ENCODE peak calls at places on chromosomes 7 and 10, in seven cellular contexts. H, Z, V, G, M, P and S are unnamed samples.

GRCh38 chr10:131981429-131982184 is at the start of gene BNIP3:
- DNase-seq in Z (peak), P (no peak), G (peak), V (peak), H (peak), M (peak), S (peak)

GRCh38 chr10:74227697-74228424 is 76.8 kb downstream of the ADK start:
- DNase-seq in M (no peak), H (no peak), Z (peak), P (no peak), G (peak), V (peak), S (no peak)

GRCh38 chr7:75033064-75033463 is 40.5 kb downstream of the RCC1L start:
- DNase-seq in H (peak), G (no peak), V (no peak), M (no peak), Z (no peak), P (peak), S (no peak)

GRCh38 chr7:76050545-76050944 is 2.6 kb downstream of the MDH2 start:
- DNase-seq in Z (no peak), H (peak), G (no peak), P (no peak), V (no peak), M (no peak), S (no peak)

GRCh38 chr10:124943301-124944092 is 1.6 kb downstream of the ZRANB1 start:
- DNase-seq in M (no peak), H (no peak), P (no peak), Z (no peak), V (peak), G (no peak), S (no peak)

GRCh38 chr7:105622114-105622731 is 40.9 kb upstream of the EFCAB10 start:
- DNase-seq in Z (no peak), V (no peak), P (no peak), M (no peak), H (no peak), G (no peak), S (no peak)

GRCh38 chr10:58647770-58648169 is 135.1 kb downstream of the BICC1 start:
- DNase-seq in Z (no peak), H (no peak), G (no peak), P (no peak), V (peak), M (no peak), S (no peak)

GRCh38 chr10:69103784-69104183 is 15.9 kb downstream of the SRGN start:
- DNase-seq in M (no peak), P (no peak), G (no peak), H (no peak), V (no peak), Z (no peak), S (no peak)

GRCh38 chr7:98681496-98681895 is 64.4 kb downstream of the NPTX2 start:
- DNase-seq in H (no peak), V (no peak), Z (no peak), P (no peak), M (no peak), G (no peak), S (no peak)

GRCh38 chr10:75399461-75400162 is 2.0 kb downstream of the ZNF503 start:
- DNase-seq in H (peak), P (peak), Z (no peak), G (no peak), V (peak), M (peak), S (peak)

GRCh38 chr7:15755061-15755460 is 68.6 kb upstream of the MEOX2 start:
- DNase-seq in V (peak), G (no peak), H (no peak), P (no peak), M (no peak), Z (no peak), S (no peak)

GRCh38 chr10:121237718-121238117 is 360.5 kb downstream of the FGFR2 start:
- DNase-seq in H (no peak), P (no peak), G (no peak), V (no peak), Z (peak), M (no peak), S (no peak)

GRCh38 chr10:84890701-84891100 is 562.3 kb downstream of the CCSER2 start:
- DNase-seq in H (no peak), V (no peak), P (no peak), M (no peak), G (no peak), Z (no peak), S (no peak)

GRCh38 chr7:108130261-108130660 is at the start of gene LAMB4:
- DNase-seq in P (no peak), H (no peak), G (no peak), M (no peak), Z (no peak), V (no peak), S (no peak)

GRCh38 chr10:98463022-98463421 is 16.3 kb upstream of the HPS1 start:
- DNase-seq in M (no peak), P (no peak), V (no peak), G (no peak), Z (no peak), H (peak), S (no peak)

GRCh38 chr7:82527831-82528230 is 84.3 kb upstream of the CACNA2D1 start:
- DNase-seq in P (no peak), V (peak), M (no peak), Z (no peak), H (no peak), G (no peak), S (no peak)

GRCh38 chr10:78248651-78249464 is 215.2 kb downstream of the RPS24 start:
- DNase-seq in M (no peak), Z (no peak), H (no peak), P (no peak), V (peak), G (no peak), S (no peak)

GRCh38 chr7:70738080-70738479 is 393.9 kb upstream of the GALNT17 start:
- DNase-seq in H (no peak), V (peak), Z (no peak), P (peak), G (no peak), M (no peak), S (no peak)

GRCh38 chr10:9869777-9870176 is 1147.9 kb upstream of the CELF2 start:
- DNase-seq in P (no peak), M (no peak), H (peak), Z (no peak), V (no peak), G (no peak), S (no peak)

GRCh38 chr7:153886506-153887391 is 165.4 kb upstream of the DPP6 start:
- DNase-seq in M (no peak), G (no peak), Z (no peak), P (no peak), H (no peak), V (no peak), S (no peak)

GRCh38 chr7:68425377-68425776 is 1172.9 kb upstream of the AUTS2 start:
- DNase-seq in P (no peak), M (no peak), Z (no peak), V (no peak), H (no peak), G (no peak), S (no peak)

GRCh38 chr7:55250313-55250712 is 114.8 kb upstream of the LANCL2 start:
- DNase-seq in H (peak), G (no peak), V (no peak), P (peak), M (no peak), Z (no peak), S (no peak)

GRCh38 chr7:226281-226882 is 34.0 kb downstream of the FAM20C start:
- DNase-seq in P (no peak), V (peak), M (no peak), Z (no peak), H (no peak), G (no peak), S (no peak)

GRCh38 chr7:43300121-43300520 is 187.7 kb downstream of the HECW1 start:
- DNase-seq in P (no peak), M (no peak), G (no peak), V (no peak), Z (no peak), H (no peak), S (no peak)

GRCh38 chr7:157509226-157509625 is 172.4 kb downstream of the DNAJB6 start:
- DNase-seq in H (no peak), M (no peak), V (no peak), Z (no peak), P (no peak), G (no peak), S (no peak)

GRCh38 chr10:30865141-30865926 is 166.3 kb downstream of the ZNF438 start:
- DNase-seq in H (no peak), Z (no peak), G (no peak), P (no peak), M (no peak), V (peak), S (no peak)

GRCh38 chr10:44395902-44396670 is 11.2 kb upstream of the CXCL12 start:
- DNase-seq in V (no peak), Z (no peak), G (no peak), M (no peak), P (no peak), H (no peak), S (no peak)

GRCh38 chr7:154881046-154881445 is 121.9 kb downstream of the PAXIP1 start:
- DNase-seq in M (no peak), P (no peak), H (no peak), Z (no peak), V (no peak), G (no peak), S (no peak)

GRCh38 chr10:132120734-132121510 is 55.2 kb downstream of the JAKMIP3 start:
- DNase-seq in Z (no peak), M (no peak), G (no peak), V (no peak), H (no peak), P (no peak), S (no peak)

GRCh38 chr7:2862831-2863361 is 18.8 kb upstream of the GNA12 start:
- DNase-seq in M (no peak), H (no peak), Z (no peak), G (no peak), V (peak), P (no peak), S (peak)

GRCh38 chr10:102115775-102116174 is 4.4 kb downstream of the LDB1 start:
- DNase-seq in Z (peak), V (no peak), M (no peak), G (no peak), P (no peak), H (no peak), S (no peak)

GRCh38 chr7:37833107-37833817 is 15.1 kb upstream of the NME8 start:
- DNase-seq in Z (peak), M (no peak), H (peak), G (no peak), P (peak), V (peak), S (peak)

GRCh38 chr10:50219200-50219599 is 32.1 kb downstream of the ASAH2 start:
- DNase-seq in H (no peak), M (no peak), Z (no peak), P (no peak), G (no peak), V (no peak), S (no peak)

GRCh38 chr7:19696926-19697325 is 11.9 kb downstream of the POLR1F start:
- DNase-seq in G (no peak), V (no peak), H (no peak), M (no peak), P (no peak), Z (no peak), S (no peak)

GRCh38 chr10:43229208-43230061 is 37.4 kb downstream of the RASGEF1A start:
- DNase-seq in M (peak), H (no peak), V (no peak), P (no peak), G (no peak), Z (no peak), S (peak)

GRCh38 chr10:45427305-45427955 is 53.4 kb downstream of the ALOX5 start:
- DNase-seq in H (no peak), V (no peak), M (no peak), Z (no peak), P (no peak), G (no peak), S (no peak)

GRCh38 chr7:14851610-14852009 is 50.9 kb downstream of the DGKB start:
- DNase-seq in P (no peak), M (no peak), Z (no peak), G (no peak), V (peak), H (no peak), S (no peak)

GRCh38 chr10:131820626-131821025 is 80.2 kb upstream of the PPP2R2D start:
- DNase-seq in Z (no peak), P (no peak), M (no peak), V (no peak), H (no peak), G (no peak), S (no peak)

GRCh38 chr7:94580601-94581000 is 71.0 kb downstream of the CASD1 start:
- DNase-seq in Z (no peak), P (peak), H (no peak), G (no peak), V (peak), M (no peak), S (no peak)